ENCODE peak calls at places on chromosomes 16 and 17, in four cellular contexts. O is kidney tubule cell, R is RPMI8226, A is GDM1. G is an unnamed sample.

GRCh38 chr16:67923414-67924127 is 8.1 kb downstream of the CTRL start:
- DNase-seq in A (no peak), R (peak; percentile 86), O (no peak), G (no peak)

GRCh38 chr16:51523400-51523799 is 372.3 kb upstream of the SALL1 start:
- DNase-seq in A (no peak), R (no peak), O (no peak), G (no peak)

GRCh38 chr16:89701425-89702406 is at the start of gene SPATA2L:
- DNase-seq in O (peak; percentile 96), R (peak; percentile 95), A (peak; percentile 85), G (peak; percentile 93)

GRCh38 chr17:57388326-57388725 is 132.0 kb downstream of the MSI2 start:
- DNase-seq in A (no peak), R (no peak), O (no peak), G (no peak)

GRCh38 chr16:12403746-12404658 is 399.7 kb downstream of the CPPED1 start:
- DNase-seq in O (no peak), R (no peak), A (peak; percentile 41), G (no peak)

GRCh38 chr16:66115373-66115772 is 251.1 kb upstream of the CDH5 start:
- DNase-seq in O (no peak), A (no peak), R (no peak), G (no peak)

GRCh38 chr17:82287849-82288601 is 14.5 kb upstream of the CSNK1D start:
- DNase-seq in R (peak; percentile 86), O (peak; percentile 96), A (no peak), G (peak; percentile 51)

GRCh38 chr16:86222965-86223551 is 287.3 kb upstream of the FOXF1 start:
- DNase-seq in O (no peak), A (no peak), R (no peak), G (no peak)

GRCh38 chr17:35299108-35299507 is 56.2 kb downstream of the SLFN5 start:
- DNase-seq in O (peak; percentile 51), A (peak; percentile 4), R (no peak), G (no peak)

GRCh38 chr17:81481011-81481799 is 31.4 kb downstream of the ACTG1 start:
- DNase-seq in O (peak; percentile 58), R (no peak), A (peak; percentile 86), G (peak; percentile 92)

GRCh38 chr16:66326995-66327513 is 39.4 kb upstream of the CDH5 start:
- DNase-seq in R (no peak), A (no peak), O (no peak), G (no peak)

GRCh38 chr17:29577009-29577777 is 8.7 kb downstream of the TP53I13 start:
- DNase-seq in A (no peak), O (no peak), R (no peak), G (no peak)

GRCh38 chr17:17422217-17422610 is 54.6 kb upstream of the MED9 start:
- DNase-seq in O (no peak), A (no peak), R (no peak), G (no peak)